ENCODE peak calls at places on chromosomes 2 and 18, in nine cellular contexts. J is astrocyte; W is neural crest cell; X is effector CD4-positive, alpha-beta T cell; V is tibial artery; M is nucleus accumbens; K is glomerular endothelial cell; L is GM12865; F is stomach. Q is an unnamed sample.

GRCh38 chr2:19722486-19723420 is 179.0 kb downstream of the TTC32 start:
- DNase-seq in K (no peak), M (no peak), W (no peak), J (no peak), L (no peak), V (no peak), F (no peak), X (no peak), Q (no peak)

GRCh38 chr18:62118324-62118723 is 68.5 kb downstream of the PIGN start:
- DNase-seq in K (no peak), V (no peak), F (no peak), X (no peak), L (no peak), M (no peak), J (peak), W (no peak), Q (no peak)

GRCh38 chr2:84940088-84940470 is 30.9 kb upstream of the KCMF1 start:
- DNase-seq in L (peak), V (no peak), M (no peak), J (no peak), F (no peak), K (no peak), W (no peak), X (no peak), Q (no peak)

GRCh38 chr2:156538083-156538504 is 101.9 kb downstream of the GPD2 start:
- DNase-seq in V (no peak), W (no peak), X (no peak), M (no peak), L (no peak), F (no peak), J (peak), K (no peak), Q (no peak)

GRCh38 chr2:112821682-112822081 is 14.9 kb downstream of the IL1B start:
- DNase-seq in J (no peak), V (no peak), M (no peak), X (no peak), W (no peak), F (no peak), K (no peak), L (peak), Q (no peak)

GRCh38 chr2:24359701-24360049 is 661 bp downstream of the ITSN2 start:
- DNase-seq in W (no peak), M (no peak), X (peak), J (peak), K (no peak), F (peak), V (peak), L (peak), Q (no peak)

GRCh38 chr2:143329288-143329687 is 200.1 kb downstream of the ARHGAP15 start:
- DNase-seq in F (no peak), W (no peak), V (no peak), J (no peak), L (no peak), X (no peak), K (no peak), M (no peak), Q (no peak)

GRCh38 chr18:515838-516237 is 15.3 kb upstream of the COLEC12 start:
- DNase-seq in F (no peak), J (no peak), X (no peak), K (no peak), M (no peak), W (no peak), V (no peak), L (no peak), Q (no peak)

GRCh38 chr18:36415606-36416005 is 118.1 kb downstream of the FHOD3 start:
- DNase-seq in M (no peak), F (no peak), V (no peak), K (no peak), L (no peak), W (no peak), J (peak), X (no peak), Q (no peak)

GRCh38 chr2:71937401-71937800 is 210.3 kb downstream of the CYP26B1 start:
- DNase-seq in X (no peak), L (no peak), J (peak), V (no peak), F (no peak), K (no peak), W (no peak), M (no peak), Q (no peak)

GRCh38 chr2:41965173-41965875 is 82.5 kb upstream of the PKDCC start:
- DNase-seq in M (no peak), W (no peak), K (no peak), J (no peak), L (no peak), F (no peak), V (peak), X (no peak), Q (no peak)

GRCh38 chr18:11392292-11392691 is 217.1 kb upstream of the SLC35G4 start:
- DNase-seq in F (no peak), V (no peak), L (no peak), K (no peak), J (peak), W (no peak), X (no peak), M (no peak), Q (no peak)

GRCh38 chr2:113240150-113240914 is 38.4 kb downstream of the PAX8 start:
- DNase-seq in M (peak), V (peak), X (no peak), K (peak), L (no peak), J (peak), W (no peak), F (peak), Q (no peak)

GRCh38 chr2:180622122-180622918 is 358.1 kb upstream of the UBE2E3 start:
- DNase-seq in M (no peak), L (no peak), V (no peak), F (no peak), X (no peak), J (peak), K (no peak), W (no peak), Q (no peak)

GRCh38 chr2:96146881-96147592 is 1.8 kb upstream of the DUSP2 start:
- DNase-seq in W (no peak), L (no peak), X (no peak), M (no peak), K (no peak), V (no peak), F (no peak), J (peak), Q (no peak)

GRCh38 chr2:48345176-48345575 is 184.8 kb upstream of the STON1 start:
- DNase-seq in F (no peak), J (no peak), K (no peak), M (no peak), V (no peak), W (no peak), X (no peak), L (no peak), Q (no peak)

GRCh38 chr18:78542204-78542603 is 437.4 kb upstream of the SALL3 start:
- DNase-seq in L (no peak), J (no peak), F (peak), X (no peak), M (peak), W (no peak), V (peak), K (no peak), Q (no peak)

GRCh38 chr2:184302506-184302905 is 295.8 kb upstream of the ZNF804A start:
- DNase-seq in K (no peak), M (no peak), F (no peak), V (no peak), X (no peak), W (no peak), L (no peak), J (no peak), Q (no peak)

GRCh38 chr2:190882831-190883582 is 2.4 kb downstream of the GLS start:
- DNase-seq in V (no peak), K (no peak), L (peak), M (no peak), F (no peak), W (no peak), J (no peak), X (no peak), Q (no peak)

GRCh38 chr2:191905336-191905735 is 58.4 kb upstream of the CAVIN2 start:
- DNase-seq in X (no peak), K (no peak), M (no peak), F (no peak), J (no peak), V (no peak), W (no peak), L (no peak), Q (no peak)

GRCh38 chr2:2013476-2013875 is 269.2 kb upstream of the PXDN start:
- DNase-seq in F (no peak), L (no peak), V (no peak), J (no peak), M (no peak), W (no peak), K (no peak), X (no peak), Q (no peak)

GRCh38 chr2:235553696-235554100 is 59.9 kb downstream of the AGAP1 start:
- DNase-seq in W (no peak), V (no peak), F (peak), M (no peak), X (no peak), J (peak), L (no peak), K (no peak), Q (no peak)

GRCh38 chr2:189060096-189060642 is 86.0 kb downstream of the COL3A1 start:
- DNase-seq in M (no peak), J (no peak), K (no peak), L (no peak), V (no peak), F (no peak), X (no peak), W (no peak), Q (no peak)

GRCh38 chr18:41959045-41959444 is 4.0 kb downstream of the PIK3C3 start:
- DNase-seq in W (no peak), X (no peak), M (no peak), J (no peak), L (no peak), K (no peak), F (no peak), V (no peak), Q (no peak)

GRCh38 chr18:67211646-67212045 is 304.9 kb downstream of the DSEL start:
- DNase-seq in W (no peak), X (no peak), L (no peak), J (peak), K (no peak), M (no peak), F (no peak), V (no peak), Q (no peak)

GRCh38 chr2:202774104-202774503 is 97.5 kb downstream of the ICA1L start:
- DNase-seq in M (no peak), L (no peak), V (no peak), K (no peak), X (no peak), J (no peak), W (no peak), F (no peak), Q (no peak)

GRCh38 chr18:29188760-29189159 is 1011.8 kb upstream of the CDH2 start:
- DNase-seq in X (no peak), F (no peak), K (no peak), J (peak), M (no peak), V (no peak), W (no peak), L (no peak), Q (no peak)

GRCh38 chr18:9135912-9136314 is 668 bp upstream of the ANKRD12 start:
- DNase-seq in X (no peak), K (no peak), V (peak), L (peak), M (no peak), W (no peak), J (no peak), F (no peak), Q (no peak)

GRCh38 chr2:238775591-238775990 is 72.3 kb upstream of the TWIST2 start:
- DNase-seq in F (no peak), K (no peak), X (no peak), V (no peak), J (no peak), M (no peak), W (no peak), L (no peak), Q (no peak)

GRCh38 chr2:182506606-182507005 is 79.8 kb upstream of the PDE1A start:
- DNase-seq in M (no peak), K (no peak), J (peak), W (peak), L (no peak), V (no peak), X (no peak), F (no peak), Q (no peak)

GRCh38 chr2:195406886-195407603 is 250.0 kb upstream of the SLC39A10 start:
- DNase-seq in K (no peak), V (no peak), X (no peak), J (peak), W (no peak), M (no peak), F (no peak), L (peak), Q (no peak)

GRCh38 chr18:9719421-9719981 is 11.4 kb downstream of the RAB31 start:
- DNase-seq in W (no peak), V (no peak), X (no peak), L (no peak), K (no peak), M (peak), F (no peak), J (peak), Q (no peak)

GRCh38 chr18:45521151-45521550 is 94.1 kb upstream of the SLC14A2 start:
- DNase-seq in J (peak), K (no peak), W (no peak), V (no peak), X (no peak), F (no peak), L (no peak), M (no peak), Q (no peak)

GRCh38 chr18:45834303-45834702 is 8.8 kb downstream of the SIGLEC15 start:
- DNase-seq in L (no peak), X (no peak), M (no peak), J (no peak), V (no peak), K (no peak), W (no peak), F (no peak), Q (no peak)

GRCh38 chr18:47981320-47981719 is 50.9 kb upstream of the SMAD2 start:
- DNase-seq in M (no peak), K (no peak), F (no peak), X (no peak), V (no peak), L (no peak), J (no peak), W (no peak), Q (no peak)

GRCh38 chr2:180334514-180334913 is 327.4 kb upstream of the CWC22 start:
- DNase-seq in W (no peak), F (no peak), M (no peak), K (no peak), J (no peak), X (no peak), L (peak), V (no peak), Q (no peak)

GRCh38 chr18:10414293-10414842 is 40.1 kb upstream of the APCDD1 start:
- DNase-seq in K (no peak), V (no peak), J (no peak), L (no peak), M (no peak), X (no peak), F (no peak), W (no peak), Q (no peak)

GRCh38 chr18:62045316-62045715 is 141.5 kb downstream of the PIGN start:
- DNase-seq in F (no peak), M (no peak), V (no peak), L (no peak), W (no peak), K (no peak), J (no peak), X (no peak), Q (no peak)

GRCh38 chr2:136246086-136246669 is 128.2 kb upstream of the CXCR4 start:
- DNase-seq in K (no peak), X (no peak), V (peak), W (peak), M (no peak), J (peak), L (peak), F (peak), Q (no peak)